ENCODE peak calls at places on chromosomes 3 and 15, in five cellular contexts. I, E, F, W and L are unnamed samples.

GRCh38 chr3:134342269-134342668 is 32.0 kb downstream of the AMOTL2 start:
- DNase-seq in W (no peak), I (no peak), E (peak), F (no peak), L (no peak)

GRCh38 chr3:4735243-4735642 is 242.1 kb downstream of the ITPR1 start:
- DNase-seq in I (no peak), E (no peak), F (no peak), W (no peak), L (no peak)

GRCh38 chr3:104951426-104951825 is 415.3 kb upstream of the ALCAM start:
- DNase-seq in F (no peak), I (no peak), W (no peak), E (no peak), L (no peak)

GRCh38 chr15:38508647-38509046 is 54.7 kb downstream of the FAM98B start:
- DNase-seq in E (no peak), I (no peak), W (no peak), F (no peak), L (no peak)

GRCh38 chr15:88637841-88638625 is 783 bp upstream of the ISG20 start:
- DNase-seq in W (peak), I (no peak), E (no peak), F (peak), L (no peak)

GRCh38 chr3:133932009-133932408 is 36.3 kb upstream of the RAB6B start:
- DNase-seq in F (no peak), W (no peak), I (no peak), E (no peak), L (no peak)

GRCh38 chr3:141644931-141645330 is 93.2 kb upstream of the RNF7 start:
- DNase-seq in F (peak), I (no peak), W (no peak), E (peak), L (peak)

GRCh38 chr3:170178631-170179030 is 2.9 kb downstream of the PHC3 start:
- DNase-seq in I (no peak), W (no peak), F (no peak), E (no peak), L (no peak)

GRCh38 chr3:125433611-125434041 is 58.5 kb upstream of the ZNF148 start:
- DNase-seq in W (no peak), F (no peak), E (no peak), I (peak), L (no peak)

GRCh38 chr15:83653288-83653638 is 660 bp upstream of the ADAMTSL3 start:
- DNase-seq in W (no peak), E (peak), F (no peak), I (no peak), L (no peak)

GRCh38 chr15:47484119-47484518 is 233.2 kb upstream of the SEMA6D start:
- DNase-seq in W (no peak), I (no peak), F (no peak), E (no peak), L (no peak)

GRCh38 chr3:25973111-25973510 is 183.2 kb downstream of the OXSM start:
- DNase-seq in I (no peak), E (no peak), W (no peak), F (no peak), L (no peak)

GRCh38 chr3:4335840-4336579 is 32.8 kb downstream of the SETMAR start:
- DNase-seq in E (no peak), I (no peak), W (no peak), F (no peak), L (no peak)

GRCh38 chr15:66763186-66764066 is 61.4 kb downstream of the SMAD6 start:
- DNase-seq in F (peak), W (peak), E (peak), I (no peak), L (peak)
- H3K27ac ChIP-seq in F (peak), W (peak), E (peak), I (peak), L (peak)

GRCh38 chr15:77276943-77277342 is 143.0 kb downstream of the PEAK1 start:
- DNase-seq in F (no peak), E (no peak), W (no peak), I (no peak), L (no peak)

GRCh38 chr15:77285057-77285456 is 134.8 kb downstream of the PEAK1 start:
- DNase-seq in F (no peak), W (no peak), E (no peak), I (no peak), L (no peak)

DNA sequence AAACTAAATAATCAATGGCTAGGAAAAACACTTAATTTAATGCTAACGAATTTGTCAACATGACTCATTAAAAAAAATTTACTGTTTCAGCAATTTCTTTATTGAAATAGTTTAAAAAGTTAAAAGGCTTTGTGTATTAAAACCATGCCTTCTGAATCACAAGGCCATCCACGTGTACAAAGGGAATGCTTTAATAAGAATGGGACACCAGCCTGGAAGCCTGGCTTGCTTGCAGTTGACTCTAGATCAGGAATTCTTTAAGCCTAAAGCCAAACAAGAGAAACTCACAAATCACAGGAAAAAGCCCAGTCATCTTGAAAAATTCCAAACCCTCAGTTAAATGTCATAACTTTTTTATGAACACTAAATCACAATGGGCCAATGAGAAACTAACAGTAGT is 137.6 kb downstream of the PEAK1 start:
- DNase-seq in I (no peak), F (peak), E (peak), W (no peak), L (no peak)
- H3K27ac ChIP-seq in I (no peak), F (no peak), E (no peak), W (no peak), L (peak)

DNA sequence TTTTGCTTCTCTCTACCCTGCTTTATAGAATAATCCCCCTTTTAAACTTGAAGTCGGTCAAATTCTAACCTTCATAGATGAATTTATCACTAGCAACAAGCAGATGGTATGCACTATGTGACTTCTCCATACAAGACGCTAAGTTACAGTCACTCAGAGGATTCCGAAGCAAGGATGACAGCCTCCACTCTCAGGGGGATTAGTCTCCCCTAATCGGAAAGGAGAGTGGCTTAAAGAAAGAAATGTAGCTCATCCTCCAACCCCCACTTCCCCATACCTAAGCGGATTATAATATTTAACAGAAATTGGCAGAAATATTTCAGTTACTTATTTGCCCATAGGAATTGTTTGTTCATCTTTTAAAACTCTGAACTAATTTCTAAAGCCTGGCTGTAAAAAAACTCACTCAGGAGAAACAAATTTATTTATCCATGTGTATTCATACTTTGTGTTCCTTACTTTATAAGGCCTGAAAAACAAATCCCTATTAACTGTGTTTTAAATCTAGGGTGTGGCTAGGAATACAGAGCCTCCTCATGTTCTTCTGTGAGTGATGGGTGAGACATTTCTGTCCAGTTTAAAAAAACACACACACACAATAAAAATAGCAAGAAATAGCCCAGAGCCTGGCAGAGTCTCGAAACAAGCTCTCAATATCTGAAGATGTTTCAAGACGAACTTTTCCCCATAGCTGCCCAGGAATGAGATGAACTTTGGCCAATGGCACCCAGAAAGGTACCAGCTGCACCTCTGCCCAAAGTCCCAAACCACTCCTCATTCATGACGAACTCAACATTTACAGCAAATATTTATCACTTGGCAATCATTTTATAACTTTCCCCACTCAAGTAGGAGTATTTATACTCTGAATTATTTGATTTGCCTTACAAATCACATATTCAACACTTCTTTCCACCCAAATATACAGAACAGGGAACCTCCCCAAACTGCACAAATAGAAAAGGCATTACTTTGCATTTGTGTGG is 18.6 kb downstream of the SIAH2 start:
- DNase-seq in I (no peak), W (no peak), E (no peak), F (no peak), L (no peak)
- H3K27ac ChIP-seq in I (no peak), W (peak), E (peak), F (no peak), L (no peak)

GRCh38 chr15:66946578-66947164 is 118.7 kb upstream of the SMAD3 start:
- DNase-seq in F (peak), W (no peak), E (peak), I (peak), L (peak)
- H3K27ac ChIP-seq in F (no peak), W (no peak), E (no peak), I (no peak), L (no peak)